ENCODE peak calls at places on chromosomes 5 and 9, in eight cellular contexts. U is B cell, O is germinal center, J is type B pancreatic cell, Q is substantia nigra, E is erythroblast, T is OCI-LY7, G is lower lobe of right lung. W is an unnamed sample.

GRCh38 chr5:67405755-67406154 is 209.2 kb upstream of the CD180 start:
- DNase-seq in U (no peak), O (no peak), J (no peak), Q (no peak), E (no peak), T (no peak), G (no peak), W (no peak)

GRCh38 chr5:169701910-169702451 is 64.9 kb downstream of the DOCK2 start:
- DNase-seq in U (no peak), O (no peak), J (no peak), Q (no peak), E (peak; percentile 6), T (peak; percentile 19), G (no peak), W (peak; percentile 43)

GRCh38 chr9:95074632-95075269 is 242.8 kb downstream of the FANCC start:
- DNase-seq in U (peak; percentile 14), O (no peak), J (peak; percentile 47), Q (no peak), E (no peak), T (no peak), G (no peak), W (no peak)

GRCh38 chr5:43281840-43282658 is 31.2 kb downstream of the HMGCS1 start:
- DNase-seq in U (no peak), O (no peak), J (no peak), Q (no peak), E (no peak), T (no peak), G (no peak), W (no peak)

GRCh38 chr9:132797861-132798659 is 80.0 kb downstream of the AK8 start:
- DNase-seq in U (no peak), O (no peak), J (peak; percentile 55), Q (no peak), E (peak; percentile 36), T (no peak), G (no peak), W (no peak)

GRCh38 chr5:142145106-142145900 is 36.7 kb downstream of the NDFIP1 start:
- DNase-seq in U (peak; percentile 60), O (peak; percentile 64), J (no peak), Q (no peak), E (peak; percentile 75), T (peak; percentile 73), G (no peak), W (peak; percentile 72)

GRCh38 chr9:119884411-119884810 is 515.2 kb upstream of the BRINP1 start:
- DNase-seq in U (no peak), O (no peak), J (no peak), Q (no peak), E (no peak), T (no peak), G (no peak), W (no peak)

GRCh38 chr9:121884057-121884512 is 209.0 kb downstream of the TTLL11 start:
- DNase-seq in U (no peak), O (no peak), J (no peak), Q (peak; percentile 54), E (no peak), T (no peak), G (no peak), W (no peak)

GRCh38 chr9:93093081-93093448 is 3.0 kb upstream of the CARD19 start:
- DNase-seq in U (no peak), O (no peak), J (no peak), Q (no peak), E (no peak), T (no peak), G (peak; percentile 10), W (no peak)

GRCh38 chr9:98121096-98121495 is 2.1 kb upstream of the TRIM14 start:
- DNase-seq in U (no peak), O (no peak), J (no peak), Q (no peak), E (no peak), T (peak; percentile 19), G (no peak), W (no peak)

GRCh38 chr5:34574976-34575467 is 81.1 kb upstream of the RAI14 start:
- DNase-seq in U (no peak), O (no peak), J (no peak), Q (no peak), E (no peak), T (no peak), G (no peak), W (no peak)

GRCh38 chr5:2201832-2202231 is 319.1 kb upstream of the IRX4 start:
- DNase-seq in U (no peak), O (no peak), J (no peak), Q (no peak), E (no peak), T (no peak), G (no peak), W (no peak)

GRCh38 chr5:73901045-73901444 is 275.0 kb downstream of the ARHGEF28 start:
- DNase-seq in U (no peak), O (no peak), J (no peak), Q (no peak), E (no peak), T (no peak), G (no peak), W (peak; percentile 47)

W was measured in fibroblast of the conjunctiva.